ENCODE peak calls at places on chromosomes 2 and 18, in six cellular contexts. J is LoVo; H is T-helper 9 cell; Y is activated T-helper 1 cell treated with anti-CD3 and anti-CD28 coated beads, Interleukin-2, amount 50 U/mL, for 16 hours; M is dorsolateral prefrontal cortex; U is NCI-H524. O is an unnamed sample.

GRCh38 chr2:118014492-118014824 is 588 bp upstream of the CCDC93 start:
- DNase-seq in J (no peak), Y (no peak), H (no peak), U (no peak), M (no peak), O (no peak)

GRCh38 chr2:240965905-240966456 is 32.4 kb upstream of the SNED1 start:
- DNase-seq in M (no peak), H (no peak), Y (no peak), U (no peak), J (no peak), O (no peak)

GRCh38 chr18:12606592-12607315 is 51.2 kb downstream of the SPIRE1 start:
- DNase-seq in J (peak), Y (no peak), U (no peak), M (no peak), H (no peak), O (no peak)

GRCh38 chr18:70250781-70251180 is 38.1 kb upstream of the SOCS6 start:
- DNase-seq in Y (no peak), J (no peak), M (no peak), U (no peak), H (no peak), O (no peak)

GRCh38 chr2:218005028-218005427 is 2.2 kb upstream of the TNS1 start:
- DNase-seq in J (no peak), Y (no peak), H (no peak), U (no peak), M (no peak), O (no peak)

GRCh38 chr2:186991766-186992417 is 142.9 kb upstream of the ZSWIM2 start:
- DNase-seq in M (no peak), J (no peak), Y (no peak), H (no peak), U (no peak), O (no peak)

GRCh38 chr2:29110916-29111315 is 4.3 kb upstream of the CLIP4 start:
- DNase-seq in H (no peak), M (no peak), J (no peak), U (no peak), Y (no peak), O (no peak)

GRCh38 chr2:43238176-43238575 is 11.8 kb upstream of the ZFP36L2 start:
- DNase-seq in Y (no peak), M (no peak), H (no peak), J (no peak), U (no peak), O (no peak)

GRCh38 chr2:26474261-26474785 is 3.6 kb downstream of the OTOF start:
- DNase-seq in Y (no peak), H (no peak), U (no peak), J (no peak), M (no peak), O (no peak)

GRCh38 chr2:51165534-51166260 is 133.8 kb upstream of the NRXN1 start:
- DNase-seq in J (no peak), U (no peak), Y (no peak), M (no peak), H (no peak), O (no peak)